ENCODE peak calls at places on chromosomes 5 and 9, in ten cellular contexts. S is mucosa of descending colon; F is activated CD8-positive, alpha-beta memory T cell treated with anti-CD3 and anti-CD28 coated beads for 4 hours; B is stomach; X is left ventricle myocardium inferior; D is astrocyte of the spinal cord; Z is heart left ventricle; M is LHCN-M2; T is tibial artery; O is T-helper 9 cell. U is an unnamed sample.

GRCh38 chr5:127549551-127549950 is 32.1 kb downstream of the PRRC1 start:
- DNase-seq in Z (no peak), X (no peak), T (no peak), F (no peak), O (no peak), B (no peak), M (no peak), D (no peak), S (peak; percentile 10), U (no peak)

GRCh38 chr9:121122450-121123032 is 47.8 kb downstream of the CNTRL start:
- DNase-seq in F (no peak), S (no peak), B (no peak), X (no peak), T (no peak), D (peak; percentile 24), Z (no peak), M (peak; percentile 27), O (no peak), U (no peak)

GRCh38 chr5:54222336-54222735 is 88.0 kb downstream of the ARL15 start:
- DNase-seq in D (no peak), X (no peak), S (no peak), T (no peak), O (no peak), Z (no peak), B (no peak), M (no peak), F (no peak), U (no peak)

GRCh38 chr9:7862170-7862569 is 62.6 kb upstream of the DMAC1 start:
- DNase-seq in X (no peak), D (no peak), T (no peak), Z (no peak), O (no peak), B (no peak), S (peak; percentile 19), F (no peak), M (no peak), U (no peak)

GRCh38 chr9:75858497-75859092 is 31.9 kb upstream of the PCSK5 start:
- DNase-seq in M (no peak), B (no peak), F (no peak), Z (peak; percentile 10), S (no peak), D (no peak), O (no peak), X (no peak), T (no peak), U (no peak)

GRCh38 chr9:105311317-105311716 is 66.9 kb downstream of the SLC44A1 start:
- DNase-seq in M (no peak), F (no peak), D (no peak), S (no peak), B (no peak), X (no peak), Z (no peak), O (no peak), T (no peak), U (no peak)

GRCh38 chr5:591746-592145 is 20.4 kb upstream of the CEP72 start:
- DNase-seq in O (no peak), S (no peak), M (no peak), X (no peak), F (no peak), T (peak; percentile 15), Z (no peak), B (no peak), D (no peak), U (no peak)

GRCh38 chr5:82749453-82749852 is 327.7 kb downstream of the TMEM167A start:
- DNase-seq in B (no peak), M (peak; percentile 75), X (no peak), F (no peak), D (no peak), S (no peak), Z (no peak), T (no peak), O (no peak), U (no peak)

GRCh38 chr9:93085676-93086075 is 10.3 kb upstream of the CARD19 start:
- DNase-seq in O (no peak), X (no peak), T (no peak), F (no peak), Z (no peak), S (no peak), D (no peak), B (no peak), M (no peak), U (no peak)

GRCh38 chr5:156174225-156174624 is 152.7 kb upstream of the SGCD start:
- DNase-seq in B (no peak), Z (no peak), D (no peak), M (no peak), O (no peak), S (no peak), X (no peak), T (no peak), F (no peak), U (no peak)

GRCh38 chr5:167629634-167630033 is 661.8 kb upstream of the WWC1 start:
- DNase-seq in F (no peak), S (no peak), O (no peak), T (no peak), M (no peak), B (no peak), Z (no peak), D (no peak), X (no peak), U (no peak)

GRCh38 chr9:125747053-125747764 is at the start of gene PBX3:
- DNase-seq in X (peak; percentile 62), Z (peak; percentile 57), M (peak; percentile 46), F (peak; percentile 20), D (peak; percentile 39), O (peak; percentile 51), T (peak; percentile 42), S (peak; percentile 61), B (peak; percentile 60), U (peak; percentile 82)

GRCh38 chr5:40041452-40041851 is 616.7 kb upstream of the DAB2 start:
- DNase-seq in F (no peak), M (peak; percentile 72), S (no peak), T (no peak), X (no peak), D (peak; percentile 7), Z (no peak), O (no peak), B (no peak), U (no peak)